ENCODE peak calls at places on chromosomes 6 and 20, in five cellular contexts. J is effector CD4-positive, alpha-beta T cell; K is NCI-H774; V is endothelial cell of umbilical vein; S is activated T-cell treated with anti-CD3 and anti-CD28 coated beads for 1 hour. R is an unnamed sample.

GRCh38 chr20:4006640-4007039 is 8.7 kb downstream of the RNF24 start:
- DNase-seq in S (no peak), V (no peak), K (no peak), J (no peak), R (no peak)

GRCh38 chr20:46621492-46621891 is 29.8 kb downstream of the SLC13A3 start:
- DNase-seq in S (no peak), V (no peak), K (no peak), J (no peak), R (no peak)

GRCh38 chr6:154414021-154414813 is 57.6 kb upstream of the IPCEF1 start:
- DNase-seq in S (no peak), J (no peak), K (no peak), V (peak; percentile 10), R (no peak)

GRCh38 chr6:10033223-10033829 is 381.5 kb downstream of the TFAP2A start:
- DNase-seq in K (no peak), S (no peak), J (no peak), V (no peak), R (no peak)

GRCh38 chr6:2839195-2839981 is 2.3 kb downstream of the SERPINB1 start:
- DNase-seq in S (no peak), J (no peak), V (peak; percentile 55), K (no peak), R (no peak)

GRCh38 chr6:77415706-77416105 is 47.6 kb downstream of the HTR1B start:
- DNase-seq in V (no peak), J (no peak), K (no peak), S (no peak), R (no peak)

GRCh38 chr6:149203509-149203908 is 114.0 kb upstream of the TAB2 start:
- DNase-seq in J (no peak), S (no peak), K (no peak), V (no peak), R (no peak)

GRCh38 chr20:62088258-62089127 is 22.8 kb upstream of the TAF4 start:
- DNase-seq in K (no peak), S (no peak), V (peak; percentile 45), J (no peak), R (no peak)

GRCh38 chr6:34227656-34228421 is 8.8 kb upstream of the HMGA1 start:
- DNase-seq in J (no peak), S (no peak), V (no peak), K (no peak), R (no peak)

GRCh38 chr6:90110971-90111370 is 185.7 kb downstream of the BACH2 start:
- DNase-seq in S (peak; percentile 16), V (no peak), J (peak; percentile 46), K (no peak), R (peak; percentile 59)

GRCh38 chr6:106557837-106558236 is 71.5 kb downstream of the RTN4IP1 start:
- DNase-seq in S (no peak), J (no peak), V (no peak), K (no peak), R (no peak)

GRCh38 chr6:26020983-26021349 is 58.4 kb downstream of the TRIM38 start:
- DNase-seq in S (peak; percentile 41), V (no peak), J (peak; percentile 22), K (peak; percentile 71), R (peak; percentile 31)

GRCh38 chr6:3526962-3527796 is 70.3 kb upstream of the SLC22A23 start:
- DNase-seq in K (no peak), J (no peak), S (no peak), V (no peak), R (no peak)

GRCh38 chr6:162699961-162700360 is 27.6 kb downstream of the PRKN start:
- DNase-seq in J (no peak), S (no peak), V (no peak), K (no peak), R (no peak)

GRCh38 chr20:51503376-51503775 is 39.1 kb downstream of the NFATC2 start:
- DNase-seq in S (no peak), J (no peak), K (no peak), V (no peak), R (no peak)

GRCh38 chr6:87700351-87700728 is 1.7 kb downstream of the AKIRIN2 start:
- DNase-seq in J (no peak), S (no peak), V (no peak), K (no peak), R (no peak)

GRCh38 chr6:75855047-75855446 is 106.0 kb downstream of the MYO6 start:
- DNase-seq in J (no peak), V (peak; percentile 67), S (no peak), K (peak; percentile 14), R (no peak)

GRCh38 chr6:97669191-97669651 is 386.2 kb upstream of the MMS22L start:
- DNase-seq in V (no peak), J (no peak), K (peak; percentile 36), S (no peak), R (no peak)

R was measured in effector CD8-positive, alpha-beta T cell.